ENCODE peak calls at places on chromosomes 2 and 18, in nine cellular contexts. N is CD8-positive, alpha-beta T cell; B is mammary epithelial cell; D is left lung; L is GM23248; U is neuronal stem cell; F is Peyer's patch; M is IMR-90; C is A549. R is an unnamed sample.

GRCh38 chr18:44187090-44187489 is 493.6 kb upstream of the SETBP1 start:
- DNase-seq in L (no peak), D (no peak), B (no peak), M (no peak), U (no peak), C (no peak), F (no peak), N (no peak), R (no peak)

GRCh38 chr2:106863387-106863786 is 22.6 kb downstream of the ST6GAL2 start:
- DNase-seq in N (no peak), M (no peak), F (no peak), L (peak), U (no peak), B (no peak), D (no peak), C (no peak), R (no peak)

GRCh38 chr2:96521219-96521618 is 15.3 kb upstream of the ARID5A start:
- DNase-seq in U (no peak), C (no peak), L (no peak), N (no peak), F (no peak), B (no peak), M (no peak), D (no peak), R (no peak)

GRCh38 chr2:219253753-219254589 is at the start of gene TUBA4A:
- DNase-seq in C (peak), F (peak), D (peak), N (peak), M (peak), B (peak), L (peak), U (peak), R (peak)

GRCh38 chr2:35846-36245 is 10.5 kb downstream of the FAM110C start:
- DNase-seq in C (no peak), M (no peak), N (no peak), L (no peak), B (peak), F (peak), U (no peak), D (peak), R (no peak)

GRCh38 chr2:109239720-109240119 is 110.7 kb downstream of the SH3RF3 start:
- DNase-seq in C (no peak), N (no peak), U (no peak), M (peak), F (no peak), B (no peak), L (peak), D (no peak), R (no peak)

GRCh38 chr2:217510790-217511291 is 492.0 kb downstream of the TNS1 start:
- DNase-seq in B (peak), N (peak), M (peak), D (no peak), L (peak), C (peak), U (peak), F (peak), R (peak)

GRCh38 chr2:61710711-61711110 is 143.1 kb downstream of the FAM161A start:
- DNase-seq in U (no peak), N (no peak), D (no peak), C (no peak), F (peak), M (no peak), B (no peak), L (no peak), R (no peak)

GRCh38 chr2:130951018-130951417 is 114.3 kb downstream of the ARHGEF4 start:
- DNase-seq in M (no peak), L (no peak), F (no peak), N (no peak), D (no peak), C (no peak), U (no peak), B (no peak), R (no peak)

GRCh38 chr2:130949954-130950353 is 113.2 kb downstream of the ARHGEF4 start:
- DNase-seq in M (no peak), L (no peak), F (no peak), B (peak), C (no peak), N (no peak), U (no peak), D (no peak), R (no peak)

DNA sequence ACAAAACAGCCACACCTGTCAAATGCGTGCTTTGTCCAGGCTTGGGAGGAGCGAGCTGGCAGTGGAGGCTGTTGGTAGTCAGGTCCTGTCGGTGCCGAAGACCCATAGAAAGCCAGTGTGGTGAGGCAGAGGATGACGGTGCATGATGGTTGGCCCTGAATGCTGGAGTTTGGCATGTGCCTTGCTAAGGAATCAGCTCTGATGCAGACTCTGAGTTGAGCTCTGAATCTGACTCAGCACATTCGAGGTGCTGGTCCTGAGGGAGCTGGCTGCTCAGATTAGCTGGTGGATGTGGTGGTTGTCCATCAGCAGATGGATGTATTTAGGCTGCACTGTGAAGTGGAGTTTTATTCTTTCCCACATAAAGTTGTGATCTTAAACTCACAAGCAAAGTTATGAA is 111.3 kb downstream of the ARHGEF4 start:
- DNase-seq in N (no peak), F (no peak), B (no peak), M (no peak), D (no peak), L (no peak), C (no peak), U (no peak), R (no peak)
- H3K27ac ChIP-seq in N (no peak), F (no peak), B (no peak), M (no peak), D (no peak), L (no peak), C (no peak), U (no peak), R (no peak)

GRCh38 chr2:6885968-6886367 is 8.4 kb downstream of the RSAD2 start:
- DNase-seq in N (no peak), L (no peak), M (no peak), F (no peak), C (no peak), U (no peak), B (no peak), D (no peak), R (no peak)

GRCh38 chr2:6883448-6884122 is 6.0 kb downstream of the RSAD2 start:
- DNase-seq in N (no peak), M (no peak), L (no peak), B (no peak), F (no peak), D (no peak), C (no peak), U (no peak), R (no peak)

GRCh38 chr2:6888724-6889123 is 11.1 kb downstream of the RSAD2 start:
- DNase-seq in U (no peak), C (no peak), L (no peak), N (no peak), F (no peak), M (no peak), D (no peak), B (no peak), R (peak)

GRCh38 chr2:6887783-6888192 is 10.2 kb downstream of the RSAD2 start:
- DNase-seq in N (no peak), F (no peak), C (no peak), U (no peak), M (no peak), L (no peak), B (no peak), D (no peak), R (no peak)
- H3K27ac ChIP-seq in N (no peak), F (no peak), C (no peak), U (no peak), M (no peak), L (no peak), B (no peak), D (no peak), R (no peak)

GRCh38 chr2:195561205-195562032 is 95.6 kb upstream of the SLC39A10 start:
- DNase-seq in L (peak), C (peak), F (no peak), U (no peak), D (no peak), N (no peak), M (peak), B (peak), R (no peak)
- H3K27ac ChIP-seq in L (peak), C (peak), F (peak), U (no peak), D (peak), N (peak), M (peak), B (peak), R (no peak)

DNA sequence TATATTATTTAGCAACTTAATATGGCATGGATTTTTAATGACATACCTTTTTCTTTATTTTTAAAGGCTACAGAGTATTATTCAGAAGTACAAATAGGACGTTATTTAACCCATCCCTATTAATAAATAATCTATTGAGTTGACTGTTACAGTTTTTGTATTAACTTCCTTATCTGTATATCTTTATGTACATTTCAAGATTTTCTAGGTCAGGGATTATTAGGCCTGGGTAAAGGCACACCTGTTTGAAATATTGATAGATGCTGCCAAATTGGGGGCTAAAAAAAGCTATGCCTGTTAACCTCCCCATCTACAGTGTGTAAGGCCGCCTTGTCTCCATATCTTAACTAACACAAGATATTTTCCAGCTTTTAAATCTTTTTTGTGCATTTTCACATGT is 6.6 kb downstream of the NPAS2 start:
- DNase-seq in M (no peak), N (no peak), C (no peak), U (no peak), B (no peak), D (no peak), L (no peak), F (no peak), R (no peak)
- H3K27ac ChIP-seq in M (no peak), N (no peak), C (peak), U (no peak), B (no peak), D (no peak), L (no peak), F (no peak), R (no peak)

GRCh38 chr18:69995774-69996173 is 48.1 kb upstream of the CD226 start:
- DNase-seq in D (no peak), L (no peak), M (no peak), U (no peak), F (no peak), B (no peak), C (no peak), N (no peak), R (no peak)

GRCh38 chr18:69998523-69998987 is 50.9 kb upstream of the CD226 start:
- DNase-seq in L (no peak), U (no peak), F (no peak), B (no peak), C (no peak), M (no peak), N (no peak), D (no peak), R (no peak)

GRCh38 chr18:69996417-69996816 is 48.7 kb upstream of the CD226 start:
- DNase-seq in M (no peak), D (no peak), N (no peak), C (no peak), U (no peak), F (no peak), B (no peak), L (no peak), R (no peak)

GRCh38 chr18:69999671-70000070 is 52.0 kb upstream of the CD226 start:
- DNase-seq in F (no peak), U (no peak), B (no peak), L (no peak), M (no peak), D (no peak), C (no peak), N (no peak), R (no peak)

GRCh38 chr18:69996951-69997798 is 49.5 kb upstream of the CD226 start:
- DNase-seq in L (no peak), F (no peak), M (no peak), D (no peak), U (no peak), C (no peak), B (no peak), N (no peak), R (no peak)
- H3K27ac ChIP-seq in L (no peak), F (no peak), M (no peak), D (no peak), U (no peak), C (no peak), B (no peak), N (no peak), R (no peak)

GRCh38 chr2:169452080-169452479 is 27.2 kb upstream of the BBS5 start:
- DNase-seq in F (no peak), N (no peak), U (peak), L (peak), D (no peak), B (peak), C (peak), M (peak), R (no peak)

GRCh38 chr2:169448865-169449264 is 30.4 kb upstream of the BBS5 start:
- DNase-seq in N (no peak), F (no peak), B (no peak), L (no peak), C (no peak), D (no peak), U (no peak), M (no peak), R (no peak)

DNA sequence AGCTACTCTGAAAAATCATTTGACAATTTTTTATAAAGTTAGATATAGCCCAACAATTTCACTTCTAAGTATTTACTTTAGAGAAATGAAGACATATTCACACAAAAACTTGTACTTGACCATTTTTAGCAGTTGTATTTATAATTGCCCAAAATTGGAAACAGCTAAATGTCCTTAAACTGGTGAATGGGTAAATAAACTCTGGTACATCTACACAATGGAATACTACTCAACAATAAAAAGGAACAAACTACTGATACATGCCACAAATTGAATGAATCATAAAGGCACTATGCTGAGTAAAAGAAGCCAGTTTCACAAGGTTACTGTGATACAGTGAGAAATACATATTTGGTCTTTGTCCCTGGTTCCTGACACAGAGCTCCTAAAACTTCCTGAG is 32.8 kb upstream of the BBS5 start:
- DNase-seq in N (no peak), B (no peak), M (no peak), D (no peak), L (no peak), U (no peak), C (no peak), F (no peak), R (no peak)
- H3K27ac ChIP-seq in N (no peak), B (no peak), M (no peak), D (no peak), L (no peak), U (no peak), C (no peak), F (no peak), R (no peak)

R was measured in caudate nucleus.